ENCODE peak calls at places on chromosomes 13 and 19, in four cellular contexts. V is GM10248, D is adrenal gland, O is SW480. Z is an unnamed sample.

GRCh38 chr13:97436845-97437244 is 2.9 kb downstream of the RAP2A start:
- DNase-seq in V (no peak), D (no peak), O (no peak), Z (no peak)

GRCh38 chr13:65461590-65461989 is 1768.5 kb downstream of the PCDH9 start:
- DNase-seq in V (no peak), D (no peak), O (no peak), Z (peak; percentile 90)

GRCh38 chr19:16726916-16727315 is 7.3 kb downstream of the NWD1 start:
- DNase-seq in V (no peak), D (no peak), O (no peak), Z (no peak)

GRCh38 chr13:88068975-88069374 is 397.8 kb downstream of the SLITRK5 start:
- DNase-seq in V (no peak), D (no peak), O (no peak), Z (peak; percentile 64)

GRCh38 chr13:24036115-24036514 is 124.4 kb upstream of the SPATA13 start:
- DNase-seq in V (no peak), D (no peak), O (no peak), Z (no peak)

GRCh38 chr19:41225238-41226052 is 6.4 kb downstream of the AXL start:
- DNase-seq in V (no peak), D (peak; percentile 94), O (peak; percentile 100), Z (no peak)

GRCh38 chr19:18167975-18168645 is 5.5 kb upstream of the IFI30 start:
- DNase-seq in V (peak; percentile 89), D (no peak), O (peak; percentile 35), Z (peak; percentile 48)

GRCh38 chr13:39410089-39410901 is 192.7 kb downstream of the LHFPL6 start:
- DNase-seq in V (no peak), D (no peak), O (no peak), Z (peak; percentile 68)

GRCh38 chr19:28727133-28727834 is 485.7 kb downstream of the UQCRFS1 start:
- DNase-seq in V (peak; percentile 58), D (no peak), O (no peak), Z (no peak)

GRCh38 chr19:18456974-18457373 is 19.0 kb upstream of the ISYNA1 start:
- DNase-seq in V (no peak), D (peak; percentile 87), O (no peak), Z (no peak)

GRCh38 chr13:22648325-22648758 is 532.4 kb upstream of the SGCG start:
- DNase-seq in V (no peak), D (no peak), O (peak; percentile 32), Z (no peak)

GRCh38 chr13:109028626-109029025 is 399.2 kb downstream of the MYO16 start:
- DNase-seq in V (no peak), D (no peak), O (no peak), Z (no peak)

GRCh38 chr19:7272856-7273578 is 21.2 kb downstream of the INSR start:
- DNase-seq in V (peak; percentile 67), D (no peak), O (no peak), Z (peak; percentile 28)

GRCh38 chr19:12841094-12841493 is 2.8 kb downstream of the MAST1 start:
- DNase-seq in V (no peak), D (peak; percentile 84), O (no peak), Z (no peak)

GRCh38 chr19:8243146-8243545 is 34.0 kb downstream of the CERS4 start:
- DNase-seq in V (no peak), D (no peak), O (no peak), Z (no peak)

GRCh38 chr13:44818428-44818827 is 170.8 kb downstream of the NUFIP1 start:
- DNase-seq in V (no peak), D (no peak), O (peak; percentile 15), Z (peak; percentile 60)

GRCh38 chr19:46631481-46631880 is 4.5 kb downstream of the GNG8 start:
- DNase-seq in V (no peak), D (no peak), O (no peak), Z (no peak)

GRCh38 chr13:77584111-77584510 is 48.6 kb downstream of the SCEL start:
- DNase-seq in V (no peak), D (no peak), O (peak; percentile 7), Z (peak; percentile 99)

GRCh38 chr13:82636119-82636518 is 1246.2 kb downstream of the SLITRK1 start:
- DNase-seq in V (no peak), D (no peak), O (no peak), Z (no peak)

GRCh38 chr19:51702103-51702753 is 9.1 kb downstream of the SPACA6 start:
- DNase-seq in V (peak; percentile 28), D (peak; percentile 92), O (peak; percentile 46), Z (no peak)

GRCh38 chr19:35828694-35829301 is 16.2 kb upstream of the PRODH2 start:
- DNase-seq in V (peak; percentile 67), D (peak; percentile 67), O (no peak), Z (peak; percentile 66)

GRCh38 chr19:34734601-34735103 is 609 bp downstream of the ZNF181 start:
- DNase-seq in V (no peak), D (no peak), O (no peak), Z (no peak)

GRCh38 chr19:13492128-13492527 is 14.2 kb downstream of the CACNA1A start:
- DNase-seq in V (no peak), D (no peak), O (no peak), Z (no peak)

GRCh38 chr19:55146648-55147218 is 2.3 kb downstream of the TNNT1 start:
- DNase-seq in V (peak; percentile 31), D (no peak), O (peak; percentile 88), Z (peak; percentile 68)

GRCh38 chr19:39296055-39296645 is at the start of gene IFNL1:
- DNase-seq in V (no peak), D (no peak), O (no peak), Z (no peak)

GRCh38 chr13:109804654-109805053 is 18.3 kb upstream of the IRS2 start:
- DNase-seq in V (no peak), D (no peak), O (no peak), Z (no peak)

GRCh38 chr19:15280915-15281683 is 48.9 kb upstream of the EPHX3 start:
- DNase-seq in V (no peak), D (peak; percentile 96), O (peak; percentile 95), Z (peak; percentile 56)

GRCh38 chr13:39784347-39784746 is 128.9 kb downstream of the COG6 start:
- DNase-seq in V (no peak), D (no peak), O (no peak), Z (no peak)

GRCh38 chr19:41837981-41838708 is 6.3 kb downstream of the LYPD4 start:
- DNase-seq in V (no peak), D (no peak), O (no peak), Z (no peak)

GRCh38 chr13:32261567-32261966 is 53.6 kb downstream of the ZAR1L start:
- DNase-seq in V (no peak), D (peak; percentile 77), O (no peak), Z (no peak)

GRCh38 chr13:35630551-35631275 is 154.2 kb upstream of the MAB21L1 start:
- DNase-seq in V (peak; percentile 17), D (no peak), O (peak; percentile 74), Z (peak; percentile 84)

GRCh38 chr19:7658219-7658686 is 10.6 kb upstream of the RETN start:
- DNase-seq in V (peak; percentile 95), D (no peak), O (no peak), Z (no peak)

GRCh38 chr13:65530688-65531087 is 1699.4 kb downstream of the PCDH9 start:
- DNase-seq in V (no peak), D (no peak), O (no peak), Z (peak; percentile 20)

GRCh38 chr13:77975358-77976042 is 56.9 kb upstream of the EDNRB start:
- DNase-seq in V (no peak), D (no peak), O (no peak), Z (no peak)

Z was measured in SK-MEL-5.